ENCODE peak calls at places on chromosomes 16 and 17, in ten cellular contexts. One of them, this sample, is unnamed.

GRCh38 chr17:44556114-44556853 is 1.0 kb upstream of the FZD2 start:
- DNase-seq in spleen: no peak
- DNase-seq in uterus: peak
- DNase-seq in Caco-2: peak
- DNase-seq in MM.1S: peak
- DNase-seq in mucosa of descending colon: no peak
- DNase-seq in BE2C: no peak
- DNase-seq in body of pancreas: peak
- DNase-seq in progenitor cell of endocrine pancreas: peak
- DNase-seq in psoas muscle: no peak
- DNase-seq in this sample: peak

GRCh38 chr17:18008496-18009268 is 30.3 kb downstream of the ATPAF2 start:
- DNase-seq in spleen: no peak
- DNase-seq in body of pancreas: no peak
- DNase-seq in psoas muscle: no peak
- DNase-seq in Caco-2: no peak
- DNase-seq in MM.1S: no peak
- DNase-seq in mucosa of descending colon: no peak
- DNase-seq in uterus: no peak
- DNase-seq in BE2C: no peak
- DNase-seq in progenitor cell of endocrine pancreas: no peak
- DNase-seq in this sample: no peak

GRCh38 chr16:2028620-2029220 is 2.0 kb downstream of the NHERF2 start:
- DNase-seq in BE2C: no peak
- DNase-seq in Caco-2: no peak
- DNase-seq in uterus: no peak
- DNase-seq in spleen: no peak
- DNase-seq in psoas muscle: no peak
- DNase-seq in progenitor cell of endocrine pancreas: no peak
- DNase-seq in mucosa of descending colon: no peak
- DNase-seq in MM.1S: no peak
- DNase-seq in body of pancreas: no peak
- DNase-seq in this sample: no peak

GRCh38 chr17:62179525-62180161 is 114.6 kb upstream of the MED13 start:
- DNase-seq in mucosa of descending colon: no peak
- DNase-seq in Caco-2: peak
- DNase-seq in psoas muscle: no peak
- DNase-seq in uterus: no peak
- DNase-seq in BE2C: peak
- DNase-seq in body of pancreas: no peak
- DNase-seq in spleen: no peak
- DNase-seq in MM.1S: no peak
- DNase-seq in progenitor cell of endocrine pancreas: no peak
- DNase-seq in this sample: no peak

GRCh38 chr17:10266477-10266876 is 68.1 kb upstream of the GAS7 start:
- DNase-seq in progenitor cell of endocrine pancreas: no peak
- DNase-seq in uterus: no peak
- DNase-seq in spleen: no peak
- DNase-seq in psoas muscle: no peak
- DNase-seq in Caco-2: no peak
- DNase-seq in MM.1S: no peak
- DNase-seq in BE2C: no peak
- DNase-seq in mucosa of descending colon: no peak
- DNase-seq in body of pancreas: no peak
- DNase-seq in this sample: no peak

GRCh38 chr17:44787271-44787940 is 28.6 kb downstream of the ADAM11 start:
- DNase-seq in BE2C: no peak
- DNase-seq in Caco-2: no peak
- DNase-seq in body of pancreas: no peak
- DNase-seq in psoas muscle: no peak
- DNase-seq in progenitor cell of endocrine pancreas: no peak
- DNase-seq in uterus: no peak
- DNase-seq in mucosa of descending colon: peak
- DNase-seq in spleen: peak
- DNase-seq in MM.1S: no peak
- DNase-seq in this sample: no peak

GRCh38 chr16:67260426-67261063 is 11.8 kb downstream of the SLC9A5 start:
- DNase-seq in MM.1S: peak
- DNase-seq in Caco-2: peak
- DNase-seq in progenitor cell of endocrine pancreas: no peak
- DNase-seq in uterus: no peak
- DNase-seq in psoas muscle: peak
- DNase-seq in spleen: peak
- DNase-seq in BE2C: peak
- DNase-seq in mucosa of descending colon: no peak
- DNase-seq in body of pancreas: peak
- DNase-seq in this sample: peak

GRCh38 chr16:67169011-67169451 is 1.3 kb upstream of the NOL3 start:
- DNase-seq in progenitor cell of endocrine pancreas: no peak
- DNase-seq in Caco-2: no peak
- DNase-seq in mucosa of descending colon: no peak
- DNase-seq in uterus: no peak
- DNase-seq in MM.1S: no peak
- DNase-seq in psoas muscle: no peak
- DNase-seq in spleen: no peak
- DNase-seq in BE2C: peak
- DNase-seq in body of pancreas: no peak
- DNase-seq in this sample: no peak

GRCh38 chr16:12532871-12533610 is 270.6 kb downstream of the CPPED1 start:
- DNase-seq in psoas muscle: no peak
- DNase-seq in BE2C: no peak
- DNase-seq in mucosa of descending colon: no peak
- DNase-seq in MM.1S: no peak
- DNase-seq in progenitor cell of endocrine pancreas: no peak
- DNase-seq in uterus: no peak
- DNase-seq in spleen: no peak
- DNase-seq in Caco-2: no peak
- DNase-seq in body of pancreas: no peak
- DNase-seq in this sample: no peak

GRCh38 chr16:87391950-87392822 is at the start of gene MAP1LC3B:
- DNase-seq in progenitor cell of endocrine pancreas: peak
- DNase-seq in psoas muscle: peak
- DNase-seq in body of pancreas: peak
- DNase-seq in spleen: peak
- DNase-seq in mucosa of descending colon: peak
- DNase-seq in Caco-2: peak
- DNase-seq in MM.1S: peak
- DNase-seq in uterus: peak
- DNase-seq in BE2C: peak
- DNase-seq in this sample: peak

GRCh38 chr16:62064173-62064572 is 27.9 kb upstream of the CDH8 start:
- DNase-seq in body of pancreas: no peak
- DNase-seq in progenitor cell of endocrine pancreas: no peak
- DNase-seq in BE2C: no peak
- DNase-seq in Caco-2: no peak
- DNase-seq in spleen: no peak
- DNase-seq in uterus: no peak
- DNase-seq in psoas muscle: no peak
- DNase-seq in MM.1S: no peak
- DNase-seq in mucosa of descending colon: no peak
- DNase-seq in this sample: no peak

GRCh38 chr16:62066747-62067146 is 30.5 kb upstream of the CDH8 start:
- DNase-seq in progenitor cell of endocrine pancreas: no peak
- DNase-seq in mucosa of descending colon: no peak
- DNase-seq in Caco-2: no peak
- DNase-seq in psoas muscle: no peak
- DNase-seq in MM.1S: no peak
- DNase-seq in uterus: no peak
- DNase-seq in spleen: no peak
- DNase-seq in body of pancreas: no peak
- DNase-seq in BE2C: no peak
- DNase-seq in this sample: no peak

GRCh38 chr16:62067981-62068380 is 31.7 kb upstream of the CDH8 start:
- DNase-seq in spleen: no peak
- DNase-seq in uterus: no peak
- DNase-seq in Caco-2: no peak
- DNase-seq in MM.1S: no peak
- DNase-seq in BE2C: no peak
- DNase-seq in body of pancreas: no peak
- DNase-seq in mucosa of descending colon: no peak
- DNase-seq in progenitor cell of endocrine pancreas: no peak
- DNase-seq in psoas muscle: no peak
- DNase-seq in this sample: no peak

GRCh38 chr16:62067182-62067581 is 30.9 kb upstream of the CDH8 start:
- DNase-seq in uterus: no peak
- DNase-seq in MM.1S: no peak
- DNase-seq in BE2C: no peak
- DNase-seq in progenitor cell of endocrine pancreas: no peak
- DNase-seq in body of pancreas: no peak
- DNase-seq in psoas muscle: no peak
- DNase-seq in spleen: no peak
- DNase-seq in mucosa of descending colon: no peak
- DNase-seq in Caco-2: no peak
- DNase-seq in this sample: no peak

DNA sequence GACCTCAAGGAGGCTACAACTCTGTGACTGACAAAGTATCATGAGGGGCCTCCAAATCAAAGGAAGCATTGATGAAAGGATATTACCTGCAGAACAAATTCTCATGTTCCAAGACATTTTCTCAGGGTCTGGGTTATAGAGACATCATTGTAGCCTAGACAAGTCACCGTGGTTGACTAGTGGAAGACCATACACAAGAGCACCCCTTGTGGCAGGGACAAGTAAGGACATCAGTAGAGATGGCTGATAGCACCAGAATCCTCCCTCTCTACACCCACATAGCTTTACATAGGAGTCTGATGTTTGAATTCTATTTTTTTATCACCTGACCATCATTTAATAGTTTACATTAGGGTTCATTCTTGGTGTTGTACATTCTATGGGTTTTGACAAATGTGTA is 32.5 kb upstream of the CDH8 start:
- DNase-seq in MM.1S: peak
- DNase-seq in Caco-2: no peak
- DNase-seq in psoas muscle: no peak
- DNase-seq in BE2C: peak
- DNase-seq in progenitor cell of endocrine pancreas: no peak
- DNase-seq in body of pancreas: no peak
- DNase-seq in mucosa of descending colon: no peak
- DNase-seq in uterus: no peak
- DNase-seq in spleen: no peak
- DNase-seq in this sample: no peak
- TF ChIP-seq CTCF in MM.1S: peak
- TF ChIP-seq CTCF in Caco-2: peak
- TF ChIP-seq CTCF in psoas muscle: no peak
- TF ChIP-seq CTCF in BE2C: peak
- TF ChIP-seq CTCF in progenitor cell of endocrine pancreas: peak
- TF ChIP-seq CTCF in body of pancreas: no peak
- TF ChIP-seq CTCF in mucosa of descending colon: no peak
- TF ChIP-seq CTCF in uterus: no peak
- TF ChIP-seq CTCF in spleen: no peak
- TF ChIP-seq CTCF in this sample: peak

GRCh38 chr16:72021043-72021442 is 12.5 kb downstream of the DHODH start:
- DNase-seq in Caco-2: no peak
- DNase-seq in BE2C: peak
- DNase-seq in mucosa of descending colon: no peak
- DNase-seq in uterus: no peak
- DNase-seq in spleen: peak
- DNase-seq in MM.1S: no peak
- DNase-seq in body of pancreas: no peak
- DNase-seq in psoas muscle: no peak
- DNase-seq in progenitor cell of endocrine pancreas: peak
- DNase-seq in this sample: no peak
- TF ChIP-seq CTCF in Caco-2: peak
- TF ChIP-seq CTCF in BE2C: peak
- TF ChIP-seq CTCF in mucosa of descending colon: no peak
- TF ChIP-seq CTCF in uterus: no peak
- TF ChIP-seq CTCF in spleen: no peak
- TF ChIP-seq CTCF in MM.1S: no peak
- TF ChIP-seq CTCF in body of pancreas: no peak
- TF ChIP-seq CTCF in psoas muscle: no peak
- TF ChIP-seq CTCF in progenitor cell of endocrine pancreas: peak
- TF ChIP-seq CTCF in this sample: no peak

DNA sequence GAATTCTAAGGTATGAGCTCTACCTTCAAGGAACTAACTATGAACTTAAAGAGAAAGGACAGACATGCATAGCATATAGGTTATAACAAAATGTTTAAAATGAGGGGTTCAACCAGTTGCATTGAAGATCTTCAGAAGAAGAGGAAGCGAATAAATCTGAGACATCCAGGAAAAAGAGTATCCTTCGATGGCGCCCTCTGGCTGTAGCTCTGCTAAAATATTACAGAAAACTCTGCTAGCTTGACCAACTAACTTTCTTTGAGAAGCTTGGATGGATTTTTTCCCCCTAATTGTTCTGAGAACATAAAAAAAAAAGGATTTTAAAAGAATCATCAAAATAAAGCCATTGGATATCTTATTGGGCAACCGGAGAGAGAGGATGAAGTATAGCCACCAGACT is 659.9 kb upstream of the SOX9 start:
- DNase-seq in BE2C: peak
- DNase-seq in uterus: no peak
- DNase-seq in body of pancreas: peak
- DNase-seq in Caco-2: no peak
- DNase-seq in spleen: no peak
- DNase-seq in progenitor cell of endocrine pancreas: no peak
- DNase-seq in psoas muscle: no peak
- DNase-seq in MM.1S: no peak
- DNase-seq in mucosa of descending colon: no peak
- DNase-seq in this sample: no peak
- TF ChIP-seq CTCF in BE2C: peak
- TF ChIP-seq CTCF in uterus: no peak
- TF ChIP-seq CTCF in body of pancreas: peak
- TF ChIP-seq CTCF in Caco-2: peak
- TF ChIP-seq CTCF in spleen: no peak
- TF ChIP-seq CTCF in progenitor cell of endocrine pancreas: peak
- TF ChIP-seq CTCF in psoas muscle: peak
- TF ChIP-seq CTCF in MM.1S: peak
- TF ChIP-seq CTCF in mucosa of descending colon: no peak
- TF ChIP-seq CTCF in this sample: no peak

GRCh38 chr16:23249830-23250229 is 52.3 kb upstream of the SCNN1B start:
- DNase-seq in mucosa of descending colon: no peak
- DNase-seq in psoas muscle: no peak
- DNase-seq in uterus: no peak
- DNase-seq in spleen: no peak
- DNase-seq in progenitor cell of endocrine pancreas: no peak
- DNase-seq in MM.1S: no peak
- DNase-seq in body of pancreas: no peak
- DNase-seq in BE2C: no peak
- DNase-seq in Caco-2: no peak
- DNase-seq in this sample: no peak
- TF ChIP-seq CTCF in mucosa of descending colon: no peak
- TF ChIP-seq CTCF in psoas muscle: no peak
- TF ChIP-seq CTCF in uterus: no peak
- TF ChIP-seq CTCF in spleen: no peak
- TF ChIP-seq CTCF in progenitor cell of endocrine pancreas: no peak
- TF ChIP-seq CTCF in MM.1S: no peak
- TF ChIP-seq CTCF in body of pancreas: no peak
- TF ChIP-seq CTCF in BE2C: no peak
- TF ChIP-seq CTCF in Caco-2: no peak
- TF ChIP-seq CTCF in this sample: no peak

GRCh38 chr17:28412131-28412530 is 6.1 kb upstream of the SLC46A1 start:
- DNase-seq in progenitor cell of endocrine pancreas: no peak
- DNase-seq in uterus: no peak
- DNase-seq in psoas muscle: no peak
- DNase-seq in BE2C: no peak
- DNase-seq in MM.1S: no peak
- DNase-seq in Caco-2: no peak
- DNase-seq in mucosa of descending colon: no peak
- DNase-seq in body of pancreas: no peak
- DNase-seq in spleen: no peak
- DNase-seq in this sample: no peak
- TF ChIP-seq CTCF in progenitor cell of endocrine pancreas: no peak
- TF ChIP-seq CTCF in uterus: no peak
- TF ChIP-seq CTCF in psoas muscle: no peak
- TF ChIP-seq CTCF in BE2C: no peak
- TF ChIP-seq CTCF in MM.1S: no peak
- TF ChIP-seq CTCF in Caco-2: no peak
- TF ChIP-seq CTCF in mucosa of descending colon: no peak
- TF ChIP-seq CTCF in body of pancreas: no peak
- TF ChIP-seq CTCF in spleen: no peak
- TF ChIP-seq CTCF in this sample: no peak

GRCh38 chr16:10368984-10369551 is 16.8 kb upstream of the ATF7IP2 start:
- DNase-seq in mucosa of descending colon: no peak
- DNase-seq in body of pancreas: peak
- DNase-seq in MM.1S: no peak
- DNase-seq in spleen: no peak
- DNase-seq in psoas muscle: no peak
- DNase-seq in uterus: no peak
- DNase-seq in BE2C: no peak
- DNase-seq in Caco-2: no peak
- DNase-seq in progenitor cell of endocrine pancreas: no peak
- DNase-seq in this sample: no peak
- TF ChIP-seq CTCF in mucosa of descending colon: no peak
- TF ChIP-seq CTCF in body of pancreas: no peak
- TF ChIP-seq CTCF in MM.1S: no peak
- TF ChIP-seq CTCF in spleen: no peak
- TF ChIP-seq CTCF in psoas muscle: no peak
- TF ChIP-seq CTCF in uterus: no peak
- TF ChIP-seq CTCF in BE2C: no peak
- TF ChIP-seq CTCF in Caco-2: no peak
- TF ChIP-seq CTCF in progenitor cell of endocrine pancreas: no peak
- TF ChIP-seq CTCF in this sample: no peak